ENCODE peak calls at places on chromosomes 5 and 9, in seven cellular contexts. One of them, this sample, is unnamed.

GRCh38 chr9:108093773-108094675 is 604.5 kb upstream of the KLF4 start:
- DNase-seq in GM06990: no peak
- DNase-seq in RWPE1: peak; percentile 81
- DNase-seq in cardiac muscle cell: no peak
- DNase-seq in GM20000: no peak
- DNase-seq in tibial artery: no peak
- DNase-seq in mesothelial cell of epicardium: no peak
- DNase-seq in this sample: peak; percentile 90

GRCh38 chr9:16626577-16627130 is 243.8 kb downstream of the BNC2 start:
- DNase-seq in GM06990: no peak
- DNase-seq in cardiac muscle cell: peak; percentile 84
- DNase-seq in GM20000: no peak
- DNase-seq in tibial artery: peak; percentile 32
- DNase-seq in RWPE1: peak; percentile 4
- DNase-seq in mesothelial cell of epicardium: no peak
- DNase-seq in this sample: peak; percentile 43

GRCh38 chr5:151078490-151079262 is 2.2 kb downstream of the TNIP1 start:
- DNase-seq in cardiac muscle cell: no peak
- DNase-seq in GM06990: peak; percentile 71
- DNase-seq in mesothelial cell of epicardium: no peak
- DNase-seq in RWPE1: no peak
- DNase-seq in GM20000: peak; percentile 83
- DNase-seq in tibial artery: no peak
- DNase-seq in this sample: no peak

GRCh38 chr5:56211298-56211865 is 21.7 kb downstream of the ANKRD55 start:
- DNase-seq in mesothelial cell of epicardium: no peak
- DNase-seq in cardiac muscle cell: peak; percentile 97
- DNase-seq in GM06990: no peak
- DNase-seq in GM20000: no peak
- DNase-seq in tibial artery: no peak
- DNase-seq in RWPE1: peak; percentile 82
- DNase-seq in this sample: peak; percentile 67

GRCh38 chr5:13536921-13537320 is 407.6 kb downstream of the DNAH5 start:
- DNase-seq in RWPE1: no peak
- DNase-seq in mesothelial cell of epicardium: no peak
- DNase-seq in GM06990: no peak
- DNase-seq in cardiac muscle cell: no peak
- DNase-seq in tibial artery: no peak
- DNase-seq in GM20000: no peak
- DNase-seq in this sample: no peak

GRCh38 chr5:36492998-36493655 is 113.3 kb upstream of the SLC1A3 start:
- DNase-seq in RWPE1: peak; percentile 52
- DNase-seq in mesothelial cell of epicardium: no peak
- DNase-seq in GM06990: no peak
- DNase-seq in cardiac muscle cell: peak; percentile 16
- DNase-seq in GM20000: no peak
- DNase-seq in tibial artery: no peak
- DNase-seq in this sample: no peak

GRCh38 chr9:88076286-88077070 is 61.8 kb downstream of the SPATA31C2 start:
- DNase-seq in cardiac muscle cell: peak; percentile 91
- DNase-seq in GM06990: no peak
- DNase-seq in RWPE1: peak; percentile 95
- DNase-seq in GM20000: no peak
- DNase-seq in tibial artery: peak; percentile 35
- DNase-seq in mesothelial cell of epicardium: peak; percentile 89
- DNase-seq in this sample: peak; percentile 89

GRCh38 chr9:105054488-105054887 is 126.5 kb upstream of the ABCA1 start:
- DNase-seq in GM20000: no peak
- DNase-seq in tibial artery: no peak
- DNase-seq in GM06990: no peak
- DNase-seq in mesothelial cell of epicardium: no peak
- DNase-seq in RWPE1: peak; percentile 69
- DNase-seq in cardiac muscle cell: peak; percentile 75
- DNase-seq in this sample: peak; percentile 63

GRCh38 chr5:82349651-82350050 is 71.5 kb upstream of the RPS23 start:
- DNase-seq in mesothelial cell of epicardium: no peak
- DNase-seq in RWPE1: peak; percentile 38
- DNase-seq in tibial artery: peak; percentile 59
- DNase-seq in GM20000: peak; percentile 16
- DNase-seq in GM06990: no peak
- DNase-seq in cardiac muscle cell: no peak
- DNase-seq in this sample: no peak

GRCh38 chr9:110745656-110746055 is 77.1 kb downstream of the MUSK start:
- DNase-seq in cardiac muscle cell: no peak
- DNase-seq in mesothelial cell of epicardium: no peak
- DNase-seq in RWPE1: no peak
- DNase-seq in GM06990: no peak
- DNase-seq in GM20000: no peak
- DNase-seq in tibial artery: peak; percentile 41
- DNase-seq in this sample: no peak

GRCh38 chr5:40307920-40308319 is 371.8 kb upstream of the PTGER4 start:
- DNase-seq in GM06990: no peak
- DNase-seq in GM20000: no peak
- DNase-seq in tibial artery: no peak
- DNase-seq in RWPE1: no peak
- DNase-seq in mesothelial cell of epicardium: no peak
- DNase-seq in cardiac muscle cell: no peak
- DNase-seq in this sample: no peak

GRCh38 chr5:151205411-151205810 is 18.5 kb downstream of the CCDC69 start:
- DNase-seq in GM20000: no peak
- DNase-seq in tibial artery: no peak
- DNase-seq in RWPE1: no peak
- DNase-seq in GM06990: no peak
- DNase-seq in cardiac muscle cell: no peak
- DNase-seq in mesothelial cell of epicardium: no peak
- DNase-seq in this sample: no peak

GRCh38 chr5:156715287-156715686 is 134.8 kb upstream of the PPP1R2B start:
- DNase-seq in GM06990: no peak
- DNase-seq in GM20000: no peak
- DNase-seq in tibial artery: no peak
- DNase-seq in RWPE1: no peak
- DNase-seq in mesothelial cell of epicardium: no peak
- DNase-seq in cardiac muscle cell: no peak
- DNase-seq in this sample: no peak

GRCh38 chr5:15966651-15967050 is 212.9 kb downstream of the MARCHF11 start:
- DNase-seq in RWPE1: no peak
- DNase-seq in GM06990: no peak
- DNase-seq in mesothelial cell of epicardium: no peak
- DNase-seq in GM20000: no peak
- DNase-seq in tibial artery: no peak
- DNase-seq in cardiac muscle cell: peak; percentile 6
- DNase-seq in this sample: no peak

GRCh38 chr9:4591123-4591500 is 71.0 kb upstream of the PLPP6 start:
- DNase-seq in mesothelial cell of epicardium: no peak
- DNase-seq in cardiac muscle cell: peak; percentile 10
- DNase-seq in RWPE1: no peak
- DNase-seq in tibial artery: no peak
- DNase-seq in GM20000: no peak
- DNase-seq in GM06990: no peak
- DNase-seq in this sample: peak; percentile 22

DNA sequence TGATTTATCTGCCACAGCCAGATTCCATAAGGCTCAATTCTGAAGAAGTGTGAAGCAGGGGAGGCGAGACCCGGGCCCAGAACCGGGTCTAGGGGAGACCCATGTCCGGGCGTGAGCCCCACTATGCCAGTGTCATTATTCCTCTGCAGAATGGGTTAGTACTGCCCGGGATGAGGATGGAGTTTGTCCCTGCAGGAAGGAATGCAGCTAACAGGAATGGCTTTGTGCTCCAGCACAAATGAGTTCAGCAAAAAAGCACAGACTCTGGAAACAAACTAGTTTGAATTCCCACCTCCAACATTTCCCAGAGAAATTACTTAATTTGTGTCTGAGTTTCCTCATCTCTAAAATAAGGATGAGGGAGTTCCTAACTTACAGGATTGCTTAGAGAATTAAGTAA is 202.9 kb downstream of the SYK start:
- DNase-seq in tibial artery: no peak
- DNase-seq in mesothelial cell of epicardium: no peak
- DNase-seq in cardiac muscle cell: no peak
- DNase-seq in GM06990: no peak
- DNase-seq in GM20000: no peak
- DNase-seq in RWPE1: no peak
- DNase-seq in this sample: no peak
- TF ChIP-seq CTCF in tibial artery: no peak
- TF ChIP-seq CTCF in mesothelial cell of epicardium: no peak
- TF ChIP-seq CTCF in cardiac muscle cell: no peak
- TF ChIP-seq CTCF in GM06990: no peak
- TF ChIP-seq CTCF in GM20000: no peak
- TF ChIP-seq CTCF in RWPE1: no peak
- TF ChIP-seq CTCF in this sample: no peak

GRCh38 chr5:50799596-50799995 is 133.2 kb downstream of the PARP8 start:
- DNase-seq in mesothelial cell of epicardium: no peak
- DNase-seq in GM20000: no peak
- DNase-seq in cardiac muscle cell: no peak
- DNase-seq in tibial artery: no peak
- DNase-seq in GM06990: no peak
- DNase-seq in RWPE1: no peak
- DNase-seq in this sample: no peak
- TF ChIP-seq CTCF in mesothelial cell of epicardium: no peak
- TF ChIP-seq CTCF in GM20000: no peak
- TF ChIP-seq CTCF in cardiac muscle cell: no peak
- TF ChIP-seq CTCF in tibial artery: no peak
- TF ChIP-seq CTCF in GM06990: no peak
- TF ChIP-seq CTCF in RWPE1: no peak
- TF ChIP-seq CTCF in this sample: no peak

GRCh38 chr5:169242175-169242848 is 58.6 kb downstream of the SLIT3 start:
- DNase-seq in mesothelial cell of epicardium: no peak
- DNase-seq in cardiac muscle cell: no peak
- DNase-seq in RWPE1: no peak
- DNase-seq in GM20000: no peak
- DNase-seq in GM06990: no peak
- DNase-seq in tibial artery: no peak
- DNase-seq in this sample: no peak

GRCh38 chr5:169244812-169245211 is 56.1 kb downstream of the SLIT3 start:
- DNase-seq in RWPE1: no peak
- DNase-seq in mesothelial cell of epicardium: no peak
- DNase-seq in GM06990: no peak
- DNase-seq in GM20000: no peak
- DNase-seq in tibial artery: no peak
- DNase-seq in cardiac muscle cell: no peak
- DNase-seq in this sample: no peak

GRCh38 chr5:169243651-169244422 is 57.1 kb downstream of the SLIT3 start:
- DNase-seq in GM20000: no peak
- DNase-seq in GM06990: no peak
- DNase-seq in tibial artery: no peak
- DNase-seq in RWPE1: no peak
- DNase-seq in cardiac muscle cell: no peak
- DNase-seq in mesothelial cell of epicardium: no peak
- DNase-seq in this sample: no peak

GRCh38 chr5:169248520-169248919 is 52.4 kb downstream of the SLIT3 start:
- DNase-seq in tibial artery: no peak
- DNase-seq in GM06990: no peak
- DNase-seq in RWPE1: no peak
- DNase-seq in mesothelial cell of epicardium: no peak
- DNase-seq in cardiac muscle cell: no peak
- DNase-seq in GM20000: no peak
- DNase-seq in this sample: no peak

GRCh38 chr5:169242849-169243186 is 58.1 kb downstream of the SLIT3 start:
- DNase-seq in GM06990: no peak
- DNase-seq in RWPE1: no peak
- DNase-seq in GM20000: no peak
- DNase-seq in cardiac muscle cell: no peak
- DNase-seq in tibial artery: no peak
- DNase-seq in mesothelial cell of epicardium: no peak
- DNase-seq in this sample: no peak
- TF ChIP-seq CTCF in GM06990: no peak
- TF ChIP-seq CTCF in RWPE1: no peak
- TF ChIP-seq CTCF in GM20000: no peak
- TF ChIP-seq CTCF in cardiac muscle cell: no peak
- TF ChIP-seq CTCF in tibial artery: no peak
- TF ChIP-seq CTCF in mesothelial cell of epicardium: no peak
- TF ChIP-seq CTCF in this sample: no peak

GRCh38 chr9:125460346-125460745 is 198.7 kb downstream of the GAPVD1 start:
- DNase-seq in GM20000: no peak
- DNase-seq in cardiac muscle cell: no peak
- DNase-seq in GM06990: no peak
- DNase-seq in tibial artery: no peak
- DNase-seq in RWPE1: no peak
- DNase-seq in mesothelial cell of epicardium: no peak
- DNase-seq in this sample: no peak

GRCh38 chr9:125460883-125461475 is 199.4 kb downstream of the GAPVD1 start:
- DNase-seq in GM20000: no peak
- DNase-seq in cardiac muscle cell: peak; percentile 81
- DNase-seq in RWPE1: no peak
- DNase-seq in mesothelial cell of epicardium: no peak
- DNase-seq in GM06990: no peak
- DNase-seq in tibial artery: no peak
- DNase-seq in this sample: peak; percentile 95

GRCh38 chr9:125455132-125455531 is 193.5 kb downstream of the GAPVD1 start:
- DNase-seq in RWPE1: no peak
- DNase-seq in tibial artery: no peak
- DNase-seq in GM20000: no peak
- DNase-seq in cardiac muscle cell: no peak
- DNase-seq in mesothelial cell of epicardium: no peak
- DNase-seq in GM06990: no peak
- DNase-seq in this sample: no peak

GRCh38 chr9:125457357-125457756 is 195.7 kb downstream of the GAPVD1 start:
- DNase-seq in RWPE1: no peak
- DNase-seq in tibial artery: no peak
- DNase-seq in mesothelial cell of epicardium: no peak
- DNase-seq in cardiac muscle cell: no peak
- DNase-seq in GM20000: no peak
- DNase-seq in GM06990: no peak
- DNase-seq in this sample: no peak

DNA sequence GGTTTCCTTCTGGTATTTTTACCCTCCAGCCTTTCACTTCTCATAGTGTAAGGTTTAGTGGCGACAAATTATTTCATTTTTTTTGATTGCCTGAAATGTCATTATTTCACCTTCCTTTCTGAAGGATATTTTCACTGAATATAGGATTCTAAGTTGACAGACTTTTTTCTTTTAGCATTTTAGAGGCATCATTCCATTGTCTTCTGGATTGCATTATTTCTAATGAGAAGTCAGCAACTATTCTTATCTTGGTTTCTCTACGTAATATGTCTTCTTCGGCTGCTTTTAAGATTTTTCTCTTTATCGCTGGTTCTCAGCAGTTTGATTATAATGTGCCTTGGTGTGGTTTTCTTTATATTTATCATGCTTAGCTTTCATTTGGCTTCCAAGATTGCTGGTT is 194.2 kb downstream of the GAPVD1 start:
- DNase-seq in GM06990: no peak
- DNase-seq in tibial artery: no peak
- DNase-seq in GM20000: no peak
- DNase-seq in RWPE1: no peak
- DNase-seq in cardiac muscle cell: no peak
- DNase-seq in mesothelial cell of epicardium: no peak
- DNase-seq in this sample: no peak
- TF ChIP-seq CTCF in GM06990: no peak
- TF ChIP-seq CTCF in tibial artery: no peak
- TF ChIP-seq CTCF in GM20000: no peak
- TF ChIP-seq CTCF in RWPE1: no peak
- TF ChIP-seq CTCF in cardiac muscle cell: no peak
- TF ChIP-seq CTCF in mesothelial cell of epicardium: no peak
- TF ChIP-seq CTCF in this sample: no peak